ENCODE peak calls at places on chromosomes 6 and 20, in four cellular contexts. D, B, K and A are unnamed samples.

GRCh38 chr20:25024171-25024570 is 31.6 kb upstream of the APMAP start:
- DNase-seq in D (no peak), K (no peak), B (peak), A (no peak)

GRCh38 chr20:63641792-63642517 is 11.3 kb downstream of the STMN3 start:
- DNase-seq in B (peak), D (peak), K (peak), A (peak)

GRCh38 chr20:61719691-61720347 is 345.9 kb downstream of the TAF4 start:
- DNase-seq in B (no peak), K (no peak), D (no peak), A (peak)

GRCh38 chr6:167963589-167964057 is 33.8 kb upstream of the KIF25 start:
- DNase-seq in K (no peak), B (no peak), D (no peak), A (no peak)

GRCh38 chr6:81814365-81815109 is 62.1 kb upstream of the TENT5A start:
- DNase-seq in K (no peak), D (peak), B (no peak), A (no peak)

GRCh38 chr6:141301779-141302178 is 830.9 kb upstream of the GJE1 start:
- DNase-seq in D (no peak), B (no peak), K (no peak), A (no peak)

GRCh38 chr6:159174263-159174974 is 5.2 kb downstream of the FNDC1 start:
- DNase-seq in B (peak), D (peak), K (peak), A (peak)

GRCh38 chr6:22043284-22043962 is 253.4 kb downstream of the PRL start:
- DNase-seq in K (peak), B (no peak), D (no peak), A (peak)

GRCh38 chr6:142845624-142846458 is 99.1 kb downstream of the HIVEP2 start:
- DNase-seq in B (peak), K (peak), D (peak), A (peak)

GRCh38 chr6:13573669-13574110 is 711 bp upstream of the SIRT5 start:
- DNase-seq in D (no peak), K (peak), B (peak), A (no peak)